ENCODE peak calls at places on chromosomes 2 and 18, in four cellular contexts. One of them, this sample, is unnamed.
A peak's percentile ranks its signal among the peaks of the same experiment; 100 is the strongest.

GRCh38 chr2:161250864-161251436 is 57.3 kb upstream of the PSMD14 start:
- DNase-seq in HL-60: no peak
- DNase-seq in fibroblast of mammary gland: peak; percentile 51
- DNase-seq in activated naive CD8-positive, alpha-beta T cell treated with anti-CD3 and anti-CD28 coated beads, Interleukin-2, amount 10 ng/mL, durations not matched to agents 7 days and 5 days: no peak
- DNase-seq in this sample: no peak

GRCh38 chr2:186429095-186429494 is 57.0 kb upstream of the ZC3H15 start:
- DNase-seq in fibroblast of mammary gland: peak; percentile 69
- DNase-seq in activated naive CD8-positive, alpha-beta T cell treated with anti-CD3 and anti-CD28 coated beads, Interleukin-2, amount 10 ng/mL, durations not matched to agents 7 days and 5 days: no peak
- DNase-seq in HL-60: no peak
- DNase-seq in this sample: no peak

GRCh38 chr2:231680284-231680991 is 27.9 kb upstream of the PTMA start:
- DNase-seq in activated naive CD8-positive, alpha-beta T cell treated with anti-CD3 and anti-CD28 coated beads, Interleukin-2, amount 10 ng/mL, durations not matched to agents 7 days and 5 days: no peak
- DNase-seq in fibroblast of mammary gland: no peak
- DNase-seq in HL-60: no peak
- DNase-seq in this sample: no peak

GRCh38 chr18:43805646-43806194 is 528.4 kb upstream of the SYT4 start:
- DNase-seq in fibroblast of mammary gland: peak; percentile 57
- DNase-seq in activated naive CD8-positive, alpha-beta T cell treated with anti-CD3 and anti-CD28 coated beads, Interleukin-2, amount 10 ng/mL, durations not matched to agents 7 days and 5 days: no peak
- DNase-seq in HL-60: no peak
- DNase-seq in this sample: no peak

GRCh38 chr18:79413025-79413424 is 17.3 kb downstream of the NFATC1 start:
- DNase-seq in HL-60: no peak
- DNase-seq in activated naive CD8-positive, alpha-beta T cell treated with anti-CD3 and anti-CD28 coated beads, Interleukin-2, amount 10 ng/mL, durations not matched to agents 7 days and 5 days: no peak
- DNase-seq in fibroblast of mammary gland: no peak
- DNase-seq in this sample: no peak

GRCh38 chr2:174827371-174828369 is 63.4 kb upstream of the CHRNA1 start:
- DNase-seq in HL-60: no peak
- DNase-seq in fibroblast of mammary gland: no peak
- DNase-seq in activated naive CD8-positive, alpha-beta T cell treated with anti-CD3 and anti-CD28 coated beads, Interleukin-2, amount 10 ng/mL, durations not matched to agents 7 days and 5 days: no peak
- DNase-seq in this sample: no peak

GRCh38 chr2:3692375-3692774 is 11.0 kb upstream of the DCDC2C start:
- DNase-seq in HL-60: no peak
- DNase-seq in activated naive CD8-positive, alpha-beta T cell treated with anti-CD3 and anti-CD28 coated beads, Interleukin-2, amount 10 ng/mL, durations not matched to agents 7 days and 5 days: no peak
- DNase-seq in fibroblast of mammary gland: peak; percentile 22
- DNase-seq in this sample: peak; percentile 18

GRCh38 chr2:222738759-222739292 is 67.4 kb downstream of the MOGAT1 start:
- DNase-seq in HL-60: no peak
- DNase-seq in activated naive CD8-positive, alpha-beta T cell treated with anti-CD3 and anti-CD28 coated beads, Interleukin-2, amount 10 ng/mL, durations not matched to agents 7 days and 5 days: no peak
- DNase-seq in fibroblast of mammary gland: no peak
- DNase-seq in this sample: no peak

GRCh38 chr2:236580746-236581355 is 11.2 kb downstream of the ACKR3 start:
- DNase-seq in activated naive CD8-positive, alpha-beta T cell treated with anti-CD3 and anti-CD28 coated beads, Interleukin-2, amount 10 ng/mL, durations not matched to agents 7 days and 5 days: no peak
- DNase-seq in HL-60: no peak
- DNase-seq in fibroblast of mammary gland: no peak
- DNase-seq in this sample: no peak

GRCh38 chr18:24659837-24660720 is 199.6 kb downstream of the HRH4 start:
- DNase-seq in activated naive CD8-positive, alpha-beta T cell treated with anti-CD3 and anti-CD28 coated beads, Interleukin-2, amount 10 ng/mL, durations not matched to agents 7 days and 5 days: peak; percentile 63
- DNase-seq in HL-60: no peak
- DNase-seq in fibroblast of mammary gland: peak; percentile 39
- DNase-seq in this sample: no peak

GRCh38 chr18:32351014-32351413 is 119.7 kb downstream of the GAREM1 start:
- DNase-seq in activated naive CD8-positive, alpha-beta T cell treated with anti-CD3 and anti-CD28 coated beads, Interleukin-2, amount 10 ng/mL, durations not matched to agents 7 days and 5 days: no peak
- DNase-seq in fibroblast of mammary gland: peak; percentile 64
- DNase-seq in HL-60: no peak
- DNase-seq in this sample: no peak

GRCh38 chr2:83730258-83730657 is 728.8 kb downstream of the SUCLG1 start:
- DNase-seq in HL-60: no peak
- DNase-seq in activated naive CD8-positive, alpha-beta T cell treated with anti-CD3 and anti-CD28 coated beads, Interleukin-2, amount 10 ng/mL, durations not matched to agents 7 days and 5 days: no peak
- DNase-seq in fibroblast of mammary gland: no peak
- DNase-seq in this sample: no peak

GRCh38 chr18:62612246-62612645 is 89.4 kb downstream of the ZCCHC2 start:
- DNase-seq in activated naive CD8-positive, alpha-beta T cell treated with anti-CD3 and anti-CD28 coated beads, Interleukin-2, amount 10 ng/mL, durations not matched to agents 7 days and 5 days: no peak
- DNase-seq in fibroblast of mammary gland: no peak
- DNase-seq in HL-60: no peak
- DNase-seq in this sample: no peak

GRCh38 chr18:70322928-70323327 is 34.1 kb downstream of the SOCS6 start:
- DNase-seq in fibroblast of mammary gland: peak; percentile 87
- DNase-seq in activated naive CD8-positive, alpha-beta T cell treated with anti-CD3 and anti-CD28 coated beads, Interleukin-2, amount 10 ng/mL, durations not matched to agents 7 days and 5 days: no peak
- DNase-seq in HL-60: no peak
- DNase-seq in this sample: no peak

GRCh38 chr2:38074775-38075435 is 1.0 kb downstream of the CYP1B1 start:
- DNase-seq in fibroblast of mammary gland: peak; percentile 34
- DNase-seq in HL-60: no peak
- DNase-seq in activated naive CD8-positive, alpha-beta T cell treated with anti-CD3 and anti-CD28 coated beads, Interleukin-2, amount 10 ng/mL, durations not matched to agents 7 days and 5 days: peak; percentile 56
- DNase-seq in this sample: peak; percentile 50

GRCh38 chr2:121810959-121811853 is 55.8 kb downstream of the TSN start:
- DNase-seq in fibroblast of mammary gland: peak; percentile 68
- DNase-seq in activated naive CD8-positive, alpha-beta T cell treated with anti-CD3 and anti-CD28 coated beads, Interleukin-2, amount 10 ng/mL, durations not matched to agents 7 days and 5 days: no peak
- DNase-seq in HL-60: no peak
- DNase-seq in this sample: peak; percentile 59

GRCh38 chr2:45699032-45699658 is 47.7 kb downstream of the PRKCE start:
- DNase-seq in HL-60: no peak
- DNase-seq in activated naive CD8-positive, alpha-beta T cell treated with anti-CD3 and anti-CD28 coated beads, Interleukin-2, amount 10 ng/mL, durations not matched to agents 7 days and 5 days: no peak
- DNase-seq in fibroblast of mammary gland: peak; percentile 89
- DNase-seq in this sample: no peak

GRCh38 chr2:239143858-239144712 is 256.7 kb downstream of the HDAC4 start:
- DNase-seq in activated naive CD8-positive, alpha-beta T cell treated with anti-CD3 and anti-CD28 coated beads, Interleukin-2, amount 10 ng/mL, durations not matched to agents 7 days and 5 days: no peak
- DNase-seq in HL-60: no peak
- DNase-seq in fibroblast of mammary gland: peak; percentile 61
- DNase-seq in this sample: peak; percentile 33

GRCh38 chr2:17550907-17551306 is 10.4 kb downstream of the VSNL1 start:
- DNase-seq in fibroblast of mammary gland: no peak
- DNase-seq in activated naive CD8-positive, alpha-beta T cell treated with anti-CD3 and anti-CD28 coated beads, Interleukin-2, amount 10 ng/mL, durations not matched to agents 7 days and 5 days: no peak
- DNase-seq in HL-60: no peak
- DNase-seq in this sample: no peak

GRCh38 chr18:21406111-21406510 is 164.1 kb downstream of the GREB1L start:
- DNase-seq in activated naive CD8-positive, alpha-beta T cell treated with anti-CD3 and anti-CD28 coated beads, Interleukin-2, amount 10 ng/mL, durations not matched to agents 7 days and 5 days: no peak
- DNase-seq in HL-60: no peak
- DNase-seq in fibroblast of mammary gland: peak; percentile 48
- DNase-seq in this sample: no peak

GRCh38 chr2:119367472-119368099 is 809 bp downstream of the DBI start:
- DNase-seq in activated naive CD8-positive, alpha-beta T cell treated with anti-CD3 and anti-CD28 coated beads, Interleukin-2, amount 10 ng/mL, durations not matched to agents 7 days and 5 days: peak; percentile 62
- DNase-seq in fibroblast of mammary gland: peak; percentile 11
- DNase-seq in HL-60: no peak
- DNase-seq in this sample: peak; percentile 47

GRCh38 chr2:188028739-188029138 is 262.9 kb upstream of the GULP1 start:
- DNase-seq in activated naive CD8-positive, alpha-beta T cell treated with anti-CD3 and anti-CD28 coated beads, Interleukin-2, amount 10 ng/mL, durations not matched to agents 7 days and 5 days: no peak
- DNase-seq in fibroblast of mammary gland: no peak
- DNase-seq in HL-60: no peak
- DNase-seq in this sample: no peak

GRCh38 chr2:38692636-38693318 is 26.9 kb downstream of the GALM start:
- DNase-seq in HL-60: no peak
- DNase-seq in fibroblast of mammary gland: no peak
- DNase-seq in activated naive CD8-positive, alpha-beta T cell treated with anti-CD3 and anti-CD28 coated beads, Interleukin-2, amount 10 ng/mL, durations not matched to agents 7 days and 5 days: no peak
- DNase-seq in this sample: no peak

GRCh38 chr2:120436885-120437603 is 91.1 kb downstream of the INHBB start:
- DNase-seq in HL-60: no peak
- DNase-seq in fibroblast of mammary gland: peak; percentile 46
- DNase-seq in activated naive CD8-positive, alpha-beta T cell treated with anti-CD3 and anti-CD28 coated beads, Interleukin-2, amount 10 ng/mL, durations not matched to agents 7 days and 5 days: no peak
- DNase-seq in this sample: no peak